ENCODE peak calls at places on chromosomes 11 and 22, in eight cellular contexts. Q is H1, C is transverse colon, O is spleen, X is GM12891, P is endothelial cell of umbilical vein, K is K562, J is upper lobe of left lung. Z is an unnamed sample.

GRCh38 chr11:122395282-122395681 is 260.2 kb upstream of the UBASH3B start:
- DNase-seq in Q (no peak), C (no peak), O (no peak), X (no peak), P (no peak), K (no peak), J (no peak), Z (no peak)

GRCh38 chr22:26718905-26719304 is 61.5 kb downstream of the MIAT start:
- DNase-seq in Q (no peak), C (no peak), O (no peak), X (no peak), P (peak; percentile 42), K (no peak), J (no peak), Z (no peak)

GRCh38 chr22:31585161-31585859 is 76.7 kb downstream of the PISD start:
- DNase-seq in Q (no peak), C (no peak), O (no peak), X (no peak), P (no peak), K (peak; percentile 68), J (no peak), Z (no peak)

GRCh38 chr11:27934830-27935145 is 173.2 kb downstream of the KIF18A start:
- DNase-seq in Q (no peak), C (no peak), O (no peak), X (no peak), P (peak; percentile 62), K (no peak), J (no peak), Z (no peak)

GRCh38 chr11:13009921-13010736 is 1.0 kb downstream of the RASSF10 start:
- DNase-seq in Q (peak; percentile 84), C (no peak), O (no peak), X (peak; percentile 7), P (peak; percentile 18), K (no peak), J (peak; percentile 27), Z (no peak)

GRCh38 chr11:107370390-107370789 is 87.2 kb downstream of the CWF19L2 start:
- DNase-seq in Q (no peak), C (no peak), O (no peak), X (no peak), P (peak; percentile 26), K (no peak), J (no peak), Z (no peak)

GRCh38 chr11:111674941-111675340 is 72.7 kb downstream of the SIK2 start:
- DNase-seq in Q (no peak), C (no peak), O (no peak), X (no peak), P (no peak), K (no peak), J (no peak), Z (no peak)

GRCh38 chr11:12066056-12066798 is 44.2 kb upstream of the MICAL2 start:
- DNase-seq in Q (peak; percentile 37), C (peak; percentile 38), O (no peak), X (no peak), P (peak; percentile 54), K (peak; percentile 34), J (peak; percentile 63), Z (no peak)

GRCh38 chr22:40817737-40818136 is 1.4 kb downstream of the SLC25A17 start:
- DNase-seq in Q (no peak), C (no peak), O (no peak), X (no peak), P (no peak), K (peak; percentile 8), J (no peak), Z (no peak)

GRCh38 chr11:30914143-30914762 is 328.1 kb upstream of the MPPED2 start:
- DNase-seq in Q (peak; percentile 69), C (peak; percentile 40), O (peak; percentile 74), X (no peak), P (peak; percentile 51), K (peak; percentile 6), J (no peak), Z (peak; percentile 1)

DNA sequence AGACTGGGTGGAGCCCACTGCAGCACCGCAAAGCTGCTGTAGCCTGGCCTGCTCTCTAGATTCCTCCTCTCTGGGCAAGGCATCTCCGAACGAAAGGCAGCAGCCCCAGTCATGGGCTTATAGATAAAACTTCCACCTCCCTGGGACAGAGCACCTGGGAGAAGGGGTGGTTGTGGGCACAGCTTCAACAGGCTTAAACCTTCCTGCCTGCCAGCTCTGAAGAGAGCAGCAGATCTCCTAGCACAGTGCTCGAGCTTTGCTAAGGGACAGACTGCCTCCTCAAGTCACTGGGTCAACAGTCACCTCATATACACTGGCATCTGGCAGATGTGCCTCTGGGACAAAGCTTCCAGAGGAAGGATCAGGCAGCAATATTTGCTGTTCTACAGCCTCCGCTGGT is 117.3 kb downstream of the EHF start:
- DNase-seq in Q (no peak), C (no peak), O (no peak), X (no peak), P (no peak), K (no peak), J (no peak), Z (no peak)
- TF ChIP-seq POLR2AphosphoS5 in Q (no peak), C (no peak), O (no peak), X (no peak), P (no peak), K (no peak), J (no peak), Z (no peak)

GRCh38 chr11:61862714-61863547 is 28.4 kb downstream of the FADS3 start:
- DNase-seq in Q (no peak), C (no peak), O (no peak), X (no peak), P (no peak), K (no peak), J (no peak), Z (no peak)

GRCh38 chr11:61864814-61865775 is 26.2 kb downstream of the FADS3 start:
- DNase-seq in Q (no peak), C (no peak), O (no peak), X (no peak), P (no peak), K (no peak), J (no peak), Z (no peak)

GRCh38 chr11:61866231-61866957 is 25.0 kb downstream of the FADS3 start:
- DNase-seq in Q (no peak), C (no peak), O (no peak), X (no peak), P (no peak), K (peak; percentile 61), J (no peak), Z (no peak)

GRCh38 chr11:61861634-61862033 is 29.7 kb downstream of the FADS3 start:
- DNase-seq in Q (no peak), C (no peak), O (no peak), X (no peak), P (no peak), K (no peak), J (no peak), Z (no peak)

DNA sequence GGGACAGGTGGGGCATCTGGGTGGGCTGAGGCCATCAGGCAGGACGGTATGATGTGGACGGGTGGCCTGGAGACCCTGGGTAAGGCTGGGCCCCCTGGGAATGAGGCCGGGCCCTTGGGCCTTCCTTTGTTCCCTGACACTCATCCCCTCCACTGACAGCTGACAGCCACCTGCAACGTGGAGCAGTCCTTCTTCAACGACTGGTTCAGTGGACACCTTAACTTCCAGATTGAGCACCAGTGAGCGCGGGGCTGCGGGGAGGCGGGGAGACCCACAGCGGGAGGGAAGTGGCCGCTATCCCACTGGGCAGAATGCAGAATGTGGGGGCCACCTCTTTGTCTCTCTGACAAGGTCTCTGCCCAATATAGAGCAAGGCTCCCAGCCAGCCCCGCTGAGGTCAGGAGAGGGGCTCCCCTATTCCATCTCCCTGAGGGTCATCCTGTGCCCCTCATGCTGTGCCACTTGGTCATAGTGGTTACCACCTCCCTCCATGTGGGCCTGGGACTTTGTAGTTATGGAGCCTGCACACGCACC is 27.7 kb downstream of the FADS3 start:
- DNase-seq in Q (no peak), C (no peak), O (no peak), X (no peak), P (no peak), K (no peak), J (no peak), Z (no peak)
- TF ChIP-seq POLR2A in Q (no peak), C (no peak), O (no peak), X (no peak), P (no peak), K (no peak), J (no peak), Z (no peak)

DNA sequence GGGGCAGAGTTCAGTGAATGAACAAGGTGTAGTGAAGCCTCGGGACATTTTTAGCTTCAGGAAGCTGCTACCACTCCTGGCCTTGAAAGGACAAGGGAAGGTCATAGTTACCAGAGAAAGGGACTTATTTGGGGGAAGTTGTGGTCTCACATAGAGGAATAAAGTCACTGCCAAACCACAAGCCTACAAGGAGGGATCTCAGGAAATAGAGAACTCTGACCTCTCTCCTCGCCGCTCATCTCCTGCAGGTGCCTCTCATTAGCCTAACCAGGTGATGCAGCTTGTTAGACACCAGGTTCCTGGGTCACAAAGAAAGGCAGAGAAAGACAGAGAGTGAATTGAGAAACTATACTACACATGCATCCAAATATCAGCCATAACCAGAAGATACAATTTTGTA is 14.3 kb upstream of the TOLLIP start:
- DNase-seq in Q (no peak), C (no peak), O (no peak), X (no peak), P (no peak), K (no peak), J (no peak), Z (no peak)
- TF ChIP-seq POLR2AphosphoS5 in Q (no peak), C (no peak), O (no peak), X (no peak), P (no peak), K (no peak), J (no peak), Z (no peak)

DNA sequence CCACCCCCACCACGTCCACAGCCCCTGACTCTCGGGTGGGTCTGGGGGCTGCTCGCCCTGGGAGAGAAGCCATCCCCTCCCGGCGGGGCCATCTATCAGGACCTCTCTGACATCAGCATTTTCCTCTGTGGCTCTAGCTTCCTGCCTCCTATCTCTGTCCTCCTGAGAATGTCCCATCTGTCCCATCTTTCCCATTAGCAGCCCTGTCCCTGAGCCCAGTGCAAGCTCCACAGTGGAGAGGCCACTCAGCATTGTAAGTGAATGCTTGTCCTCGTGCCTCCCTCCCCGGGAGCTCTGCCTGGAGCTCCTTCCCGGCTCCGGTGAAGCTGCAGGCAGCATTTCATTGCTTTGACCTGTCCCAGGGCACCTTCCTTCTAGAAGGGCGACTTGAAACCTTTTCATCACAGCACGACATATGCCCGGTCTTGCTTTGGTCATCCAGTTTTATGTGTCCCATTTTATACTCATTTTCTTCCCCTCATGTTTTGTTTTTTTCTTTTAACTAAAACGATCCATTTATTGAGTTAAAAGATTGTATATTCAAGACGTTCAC is 49.7 kb downstream of the RTN4R start:
- DNase-seq in Q (no peak), C (no peak), O (no peak), X (no peak), P (no peak), K (no peak), J (no peak), Z (no peak)
- TF ChIP-seq POLR2A in Q (no peak), C (no peak), O (no peak), X (no peak), P (no peak), K (no peak), J (no peak), Z (no peak)

Z was measured in GM12892.